ENCODE peak calls at places on chromosomes 6 and 20, in six cellular contexts. A is thoracic aorta, M is cardiac muscle cell, N is OCI-LY7, I is MCF 10A, Y is mammary epithelial cell. B is an unnamed sample.

GRCh38 chr20:52003415-52003814 is 188.2 kb downstream of the ZFP64 start:
- DNase-seq in A (no peak), M (no peak), N (no peak), I (no peak), Y (no peak), B (no peak)

GRCh38 chr6:135144678-135145508 is 36.2 kb upstream of the MYB start:
- DNase-seq in A (no peak), M (peak), N (peak), I (peak), Y (peak), B (no peak)

GRCh38 chr6:134424131-134424794 is 106.4 kb upstream of the SGK1 start:
- DNase-seq in A (no peak), M (peak), N (no peak), I (no peak), Y (no peak), B (no peak)

GRCh38 chr6:25384967-25385366 is 105.8 kb downstream of the CARMIL1 start:
- DNase-seq in A (no peak), M (peak), N (no peak), I (no peak), Y (no peak), B (no peak)

GRCh38 chr6:82906489-82906888 is 159.2 kb downstream of the UBE3D start:
- DNase-seq in A (no peak), M (peak), N (no peak), I (no peak), Y (no peak), B (no peak)

GRCh38 chr20:53847118-53847842 is 223.1 kb downstream of the BCAS1 start:
- DNase-seq in A (no peak), M (no peak), N (peak), I (no peak), Y (no peak), B (no peak)

GRCh38 chr20:63091901-63092659 is 85.3 kb upstream of the BHLHE23 start:
- DNase-seq in A (no peak), M (no peak), N (no peak), I (no peak), Y (no peak), B (peak)

GRCh38 chr20:47927385-47927851 is 142.1 kb upstream of the SULF2 start:
- DNase-seq in A (no peak), M (no peak), N (no peak), I (peak), Y (peak), B (no peak)

GRCh38 chr20:36153754-36154695 is 515 bp upstream of the EPB41L1 start:
- DNase-seq in A (peak), M (peak), N (no peak), I (peak), Y (peak), B (no peak)

GRCh38 chr6:111980979-111981378 is 72.9 kb upstream of the CCN6 start:
- DNase-seq in A (no peak), M (no peak), N (no peak), I (no peak), Y (no peak), B (no peak)

GRCh38 chr20:10984899-10985298 is 311.1 kb upstream of the JAG1 start:
- DNase-seq in A (no peak), M (no peak), N (no peak), I (no peak), Y (no peak), B (no peak)

GRCh38 chr6:124873066-124873410 is 89.2 kb upstream of the RNF217 start:
- DNase-seq in A (no peak), M (no peak), N (no peak), I (no peak), Y (no peak), B (no peak)

GRCh38 chr6:85390105-85390728 is 59.7 kb upstream of the NT5E start:
- DNase-seq in A (no peak), M (no peak), N (no peak), I (no peak), Y (no peak), B (no peak)

GRCh38 chr20:19974621-19975435 is 42.3 kb upstream of the NAA20 start:
- DNase-seq in A (peak), M (peak), N (no peak), I (peak), Y (peak), B (peak)

GRCh38 chr6:46749731-46750130 is 3.0 kb downstream of the ANKRD66 start:
- DNase-seq in A (no peak), M (no peak), N (no peak), I (no peak), Y (no peak), B (no peak)

GRCh38 chr6:7921071-7921470 is 10.5 kb upstream of the TXNDC5 start:
- DNase-seq in A (no peak), M (no peak), N (no peak), I (no peak), Y (no peak), B (no peak)

GRCh38 chr20:41352106-41352505 is 11.5 kb downstream of the LPIN3 start:
- DNase-seq in A (no peak), M (no peak), N (no peak), I (no peak), Y (no peak), B (no peak)

GRCh38 chr20:33685328-33686007 is 717 bp downstream of the E2F1 start:
- DNase-seq in A (no peak), M (no peak), N (peak), I (peak), Y (peak), B (no peak)

GRCh38 chr6:154438882-154439281 is 71.6 kb downstream of the CNKSR3 start:
- DNase-seq in A (no peak), M (no peak), N (no peak), I (no peak), Y (no peak), B (no peak)

GRCh38 chr20:39269031-39269461 is 306.9 kb downstream of the DHX35 start:
- DNase-seq in A (no peak), M (peak), N (peak), I (peak), Y (peak), B (no peak)

GRCh38 chr6:109010703-109011102 is 83.9 kb downstream of the SESN1 start:
- DNase-seq in A (no peak), M (no peak), N (no peak), I (no peak), Y (no peak), B (no peak)

GRCh38 chr6:111620168-111620567 is 14.5 kb upstream of the TRAF3IP2 start:
- DNase-seq in A (no peak), M (no peak), N (no peak), I (no peak), Y (no peak), B (no peak)

GRCh38 chr6:26016326-26017275 is 54.0 kb downstream of the TRIM38 start:
- DNase-seq in A (no peak), M (peak), N (no peak), I (peak), Y (peak), B (no peak)

GRCh38 chr6:40962241-40962640 is 76.8 kb downstream of the UNC5CL start:
- DNase-seq in A (no peak), M (peak), N (no peak), I (peak), Y (peak), B (no peak)

GRCh38 chr6:17156966-17157365 is 55.1 kb downstream of the STMND1 start:
- DNase-seq in A (no peak), M (no peak), N (no peak), I (no peak), Y (no peak), B (no peak)

GRCh38 chr6:3748208-3748701 is 3.3 kb downstream of the PXDC1 start:
- DNase-seq in A (peak), M (peak), N (peak), I (peak), Y (peak), B (peak)

GRCh38 chr6:43668151-43669028 is 19.2 kb downstream of the MRPS18A start:
- DNase-seq in A (no peak), M (peak), N (peak), I (peak), Y (peak), B (peak)

GRCh38 chr6:159169193-159169555 is at the start of gene FNDC1:
- DNase-seq in A (no peak), M (no peak), N (peak), I (no peak), Y (no peak), B (no peak)
- TF ChIP-seq CTCF in A (no peak), M (no peak), N (no peak), I (peak), Y (peak), B (no peak)

DNA sequence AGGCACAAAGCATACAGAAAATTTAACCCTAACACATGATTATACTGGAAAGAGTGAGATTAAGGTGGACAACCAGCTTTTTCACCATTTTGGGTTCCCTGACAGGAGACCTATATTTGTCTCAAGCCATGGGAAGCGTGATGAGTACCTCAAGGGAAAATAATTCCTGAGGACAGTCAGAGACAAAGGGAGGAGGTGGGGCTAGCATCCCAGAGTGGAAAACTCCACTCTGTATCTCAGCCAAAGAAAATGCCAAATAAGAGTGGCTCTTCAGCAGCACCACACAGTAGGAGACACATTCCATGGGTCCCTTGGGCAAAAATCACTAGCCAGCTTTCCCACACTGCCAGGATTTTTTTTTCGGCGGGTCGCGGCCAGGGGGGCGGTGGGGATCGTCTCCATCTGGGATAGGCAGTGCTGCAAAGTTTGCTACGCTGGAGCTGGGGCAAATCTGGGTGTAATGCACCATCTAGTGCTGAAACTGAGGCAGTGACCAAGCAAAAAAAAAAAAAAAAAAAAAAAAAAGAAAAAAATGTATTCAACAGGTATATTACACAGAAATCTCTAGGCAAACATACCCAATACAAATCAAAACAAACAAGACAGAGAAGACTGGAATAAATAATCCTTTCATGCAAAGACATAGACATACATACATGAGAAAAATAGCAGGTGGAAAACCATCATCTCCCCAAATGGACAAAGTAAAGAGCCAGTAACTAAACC is 77.3 kb upstream of the SLC35F1 start:
- DNase-seq in A (no peak), M (peak), N (no peak), I (peak), Y (peak), B (no peak)
- TF ChIP-seq CTCF in A (no peak), M (peak), N (peak), I (peak), Y (peak), B (peak)

GRCh38 chr6:122770835-122771601 is 8.5 kb upstream of the FABP7 start:
- DNase-seq in A (no peak), M (no peak), N (no peak), I (peak), Y (no peak), B (no peak)
- TF ChIP-seq CTCF in A (no peak), M (no peak), N (no peak), I (peak), Y (no peak), B (no peak)

GRCh38 chr20:1308067-1308701 is 20.8 kb downstream of the SDCBP2 start:
- DNase-seq in A (no peak), M (no peak), N (no peak), I (no peak), Y (no peak), B (no peak)

GRCh38 chr20:1308702-1309095 is 20.2 kb downstream of the SDCBP2 start:
- DNase-seq in A (no peak), M (no peak), N (no peak), I (no peak), Y (no peak), B (no peak)

GRCh38 chr20:1310506-1311190 is 18.3 kb downstream of the SDCBP2 start:
- DNase-seq in A (no peak), M (no peak), N (no peak), I (no peak), Y (no peak), B (no peak)

GRCh38 chr20:1310087-1310486 is 18.9 kb downstream of the SDCBP2 start:
- DNase-seq in A (no peak), M (no peak), N (no peak), I (no peak), Y (no peak), B (no peak)

DNA sequence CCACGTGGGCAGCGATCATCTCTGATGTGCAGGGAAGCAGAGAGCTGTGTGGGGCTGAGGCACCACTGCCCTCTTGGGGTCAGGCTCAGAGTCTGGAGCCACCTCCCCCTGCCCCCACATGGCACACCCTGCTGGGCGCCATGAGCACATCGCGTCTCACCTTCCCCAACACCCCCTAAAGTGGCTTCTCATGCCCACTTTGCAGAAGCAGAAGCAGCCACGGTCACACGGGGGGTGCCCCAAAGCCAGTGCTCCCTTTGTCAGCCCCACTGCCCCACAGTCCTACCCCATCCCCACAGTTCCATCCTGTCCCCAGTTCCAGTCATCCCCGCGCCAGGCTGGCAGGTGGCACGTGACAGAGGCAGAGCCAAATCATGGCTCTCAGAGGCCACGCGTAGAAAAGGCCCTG is 19.5 kb downstream of the SDCBP2 start:
- DNase-seq in A (no peak), M (no peak), N (no peak), I (no peak), Y (no peak), B (no peak)
- TF ChIP-seq CTCF in A (no peak), M (no peak), N (no peak), I (no peak), Y (no peak), B (no peak)

GRCh38 chr6:93676506-93676905 is 257.1 kb upstream of the EPHA7 start:
- DNase-seq in A (no peak), M (no peak), N (no peak), I (no peak), Y (no peak), B (no peak)
- TF ChIP-seq CTCF in A (no peak), M (no peak), N (no peak), I (no peak), Y (no peak), B (no peak)